ENCODE peak calls at places on chromosomes 16 and 17, in four cellular contexts. Q is CD8-positive, alpha-beta T cell; T is right atrium auricular region; N is H9. E is an unnamed sample. For H3K9me3 and H3K27me3, the result is how much of the 10 kb centered on the place peaks cover.

GRCh38 chr17:12959441-12959840 is 58.4 kb downstream of the ELAC2 start:
- DNase-seq in N (no peak), Q (no peak), T (no peak), E (no peak)

GRCh38 chr16:67562918-67563707 is 787 bp downstream of the CTCF start:
- DNase-seq in Q (peak), N (peak), T (no peak), E (peak)

GRCh38 chr17:38925263-38925995 is at the start of gene LASP1NB:
- DNase-seq in T (peak), Q (peak), N (peak), E (no peak)

GRCh38 chr16:75254359-75254837 is 3.0 kb upstream of the BCAR1 start:
- DNase-seq in T (no peak), Q (no peak), N (peak), E (no peak)

GRCh38 chr16:50099957-50100648 is 34.3 kb downstream of the HEATR3 start:
- DNase-seq in N (no peak), Q (no peak), T (no peak), E (no peak)

GRCh38 chr17:36153887-36154576 is 22.4 kb downstream of the TBC1D3B start:
- DNase-seq in T (no peak), Q (no peak), N (no peak), E (no peak)

GRCh38 chr17:56785997-56786680 is 47.6 kb downstream of the C17orf67 start:
- DNase-seq in T (no peak), Q (no peak), N (no peak), E (no peak)

GRCh38 chr17:58391302-58391984 is 25.9 kb downstream of the RNF43 start:
- DNase-seq in Q (no peak), N (no peak), T (no peak), E (no peak)

GRCh38 chr16:88063201-88063773 is 112.1 kb downstream of the BANP start:
- DNase-seq in T (no peak), Q (no peak), N (no peak), E (no peak)

GRCh38 chr17:68794636-68795503 is 160.3 kb downstream of the ABCA8 start:
- DNase-seq in N (no peak), T (no peak), Q (no peak), E (no peak)

GRCh38 chr17:80761421-80761871 is 216.8 kb downstream of the RPTOR start:
- DNase-seq in Q (peak), N (no peak), T (no peak), E (peak)

GRCh38 chr17:4199818-4200402 is 56.9 kb downstream of the CYB5D2 start:
- DNase-seq in Q (peak), T (no peak), N (peak), E (no peak)

GRCh38 chr17:44159519-44160210 is 10.8 kb upstream of the ASB16 start:
- DNase-seq in N (no peak), Q (no peak), T (no peak), E (no peak)

GRCh38 chr16:6447046-6447445 is 885.6 kb upstream of the RBFOX1 start:
- DNase-seq in N (no peak), Q (no peak), T (no peak), E (no peak)

GRCh38 chr17:8153550-8153956 is 1.3 kb upstream of the PER1 start:
- DNase-seq in N (peak), Q (peak), T (peak), E (no peak)

GRCh38 chr17:30300803-30301202 is 9.1 kb upstream of the BLMH start:
- DNase-seq in T (no peak), Q (no peak), N (no peak), E (no peak)

GRCh38 chr17:76054112-76054476 is 18.2 kb downstream of the SRP68 start:
- DNase-seq in T (no peak), N (no peak), Q (no peak), E (no peak)

GRCh38 chr16:67548265-67549126 is 13.8 kb upstream of the CTCF start:
- DNase-seq in Q (no peak), T (no peak), N (no peak), E (no peak)

GRCh38 chr17:59804910-59805381 is 87.8 kb downstream of the TUBD1 start:
- DNase-seq in Q (no peak), N (no peak), T (no peak), E (no peak)

GRCh38 chr17:75720656-75721462 is at the start of gene ITGB4:
- DNase-seq in T (no peak), N (peak), Q (peak), E (peak)

GRCh38 chr17:79617740-79618382 is 7.0 kb upstream of the RBFOX3 start:
- DNase-seq in N (no peak), T (no peak), Q (no peak), E (no peak)

GRCh38 chr17:15963670-15964110 is 18.8 kb downstream of the ADORA2B start:
- DNase-seq in N (no peak), Q (no peak), T (no peak), E (no peak)

GRCh38 chr17:41769346-41769862 is 17.1 kb downstream of the JUP start:
- DNase-seq in Q (no peak), T (no peak), N (no peak), E (no peak)

GRCh38 chr17:58414596-58414997 is 2.7 kb downstream of the RNF43 start:
- DNase-seq in N (no peak), Q (no peak), T (no peak), E (no peak)

GRCh38 chr16:89090182-89090630 is 3.4 kb upstream of the ACSF3 start:
- DNase-seq in N (no peak), Q (no peak), T (no peak), E (no peak)

GRCh38 chr16:19001788-19002187 is 18.1 kb downstream of the TMC7 start:
- DNase-seq in N (no peak), T (no peak), Q (no peak), E (no peak)

GRCh38 chr16:50974438-50975036 is 176.5 kb downstream of the SALL1 start:
- DNase-seq in Q (no peak), T (no peak), N (no peak), E (no peak)

GRCh38 chr16:82368041-82368440 is 198.0 kb upstream of the MPHOSPH6 start:
- DNase-seq in Q (no peak), T (no peak), N (peak), E (no peak)

GRCh38 chr16:1635070-1635469 is 22.9 kb downstream of the CRAMP1 start:
- DNase-seq in Q (no peak), T (no peak), N (no peak), E (no peak)

GRCh38 chr17:55316499-55316898 is 51.7 kb downstream of the HLF start:
- DNase-seq in Q (no peak), T (no peak), N (no peak), E (no peak)

GRCh38 chr17:7293821-7294613 is 422 bp downstream of the YBX2 start:
- DNase-seq in Q (no peak), T (no peak), N (peak), E (no peak)

DNA sequence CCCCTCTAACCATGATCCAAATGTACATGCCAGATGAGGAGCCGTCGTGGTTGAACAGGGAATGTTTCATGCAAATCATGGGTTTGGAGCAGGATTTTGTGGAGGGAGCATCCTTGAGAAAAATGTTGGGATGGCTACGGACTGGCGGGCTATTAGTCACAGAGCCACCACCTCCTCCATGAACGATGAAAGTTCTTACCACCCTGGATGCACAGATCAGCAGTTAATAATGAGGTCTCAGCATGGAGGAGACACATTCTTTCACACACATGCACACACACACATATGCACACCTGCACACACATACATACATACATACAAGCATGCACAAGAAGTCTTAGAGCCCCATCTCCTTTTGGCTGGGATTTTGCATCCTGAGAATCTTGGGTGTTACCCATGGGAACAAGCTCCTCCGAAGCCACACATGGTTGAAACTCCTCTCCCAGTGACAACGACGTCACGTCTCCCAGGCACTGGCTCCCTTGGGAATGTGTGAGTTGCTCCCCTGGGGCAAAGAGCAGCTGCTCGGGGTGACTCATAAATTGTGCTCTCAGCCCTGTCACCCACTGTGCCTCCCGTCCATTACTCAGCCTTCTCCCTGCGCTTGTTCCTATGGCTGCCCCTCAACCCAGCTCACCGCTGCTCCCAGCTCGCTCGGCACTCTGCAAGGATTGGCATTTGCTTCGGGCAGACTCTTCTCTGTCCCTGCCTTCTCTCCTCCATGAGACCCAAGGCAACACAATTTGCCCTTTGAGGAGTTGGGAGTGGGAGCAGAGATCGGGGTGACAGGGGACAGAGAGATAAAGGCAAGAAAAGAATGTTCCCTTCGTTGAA is 344.6 kb downstream of the SOX9 start:
- DNase-seq in T (no peak), Q (no peak), N (peak), E (no peak)
- H3K27ac ChIP-seq in T (no peak), Q (no peak), N (no peak), E (no peak)

GRCh38 chr16:78737630-78738029 is 638.2 kb downstream of the WWOX start:
- DNase-seq in N (no peak), T (no peak), Q (no peak), E (no peak)
- H3K9me3 ChIP-seq in N (under half), T (under half), Q (under half), E (under half)

GRCh38 chr17:49494399-49494798 is 694 bp upstream of the NGFR start:
- DNase-seq in Q (no peak), N (no peak), T (no peak), E (no peak)
- H3K27me3 ChIP-seq in Q (under half), N (under half), T (under half), E (under half)

DNA sequence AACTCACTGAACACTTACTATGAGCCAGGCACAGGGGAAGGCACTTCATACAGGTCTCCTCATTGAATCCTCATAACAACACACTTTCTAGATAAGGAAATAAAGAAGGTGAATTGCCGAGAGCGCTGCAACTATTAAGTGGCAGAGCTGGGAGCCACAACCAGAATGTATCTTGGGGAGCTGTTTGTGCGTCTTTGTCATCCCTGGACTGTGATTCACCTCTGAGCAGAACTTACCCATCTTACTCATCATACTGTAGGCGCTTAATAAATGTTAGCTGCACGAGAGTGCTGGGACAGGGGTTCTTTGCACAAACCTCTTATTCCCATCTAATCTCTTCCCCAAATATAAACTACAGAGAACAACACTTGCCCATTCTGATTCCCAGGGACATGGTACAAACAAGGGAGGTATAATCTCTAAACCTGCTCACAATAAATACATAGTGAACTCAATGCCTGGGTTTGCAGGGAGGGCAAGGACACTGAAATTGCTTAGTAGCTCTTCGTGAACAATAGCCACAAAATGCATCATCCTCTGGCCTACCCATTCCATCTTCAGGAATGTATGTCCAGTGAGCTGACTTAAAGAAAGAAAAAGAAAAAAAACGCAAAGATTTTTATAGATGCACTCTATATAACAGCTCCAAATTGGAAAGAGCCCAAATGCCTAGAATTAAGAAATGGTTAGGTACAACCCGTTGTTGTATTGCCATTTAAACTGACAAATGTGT is 43.0 kb downstream of the MYO18A start:
- DNase-seq in N (no peak), T (no peak), Q (no peak), E (no peak)
- H3K27ac ChIP-seq in N (no peak), T (peak), Q (no peak), E (peak)

GRCh38 chr16:48591976-48592375 is 18.0 kb downstream of the N4BP1 start:
- DNase-seq in T (no peak), Q (no peak), N (no peak), E (no peak)

GRCh38 chr16:48597563-48598392 is 12.2 kb downstream of the N4BP1 start:
- DNase-seq in N (no peak), T (no peak), Q (no peak), E (no peak)

GRCh38 chr16:48590476-48590875 is 19.5 kb downstream of the N4BP1 start:
- DNase-seq in N (no peak), Q (no peak), T (no peak), E (no peak)

GRCh38 chr16:48596326-48596725 is 13.7 kb downstream of the N4BP1 start:
- DNase-seq in N (no peak), Q (peak), T (no peak), E (no peak)

GRCh38 chr16:48592839-48593429 is 17.0 kb downstream of the N4BP1 start:
- DNase-seq in N (no peak), Q (no peak), T (no peak), E (no peak)
- H3K9me3 ChIP-seq in N (under half), Q (under half), T (under half), E (under half)

DNA sequence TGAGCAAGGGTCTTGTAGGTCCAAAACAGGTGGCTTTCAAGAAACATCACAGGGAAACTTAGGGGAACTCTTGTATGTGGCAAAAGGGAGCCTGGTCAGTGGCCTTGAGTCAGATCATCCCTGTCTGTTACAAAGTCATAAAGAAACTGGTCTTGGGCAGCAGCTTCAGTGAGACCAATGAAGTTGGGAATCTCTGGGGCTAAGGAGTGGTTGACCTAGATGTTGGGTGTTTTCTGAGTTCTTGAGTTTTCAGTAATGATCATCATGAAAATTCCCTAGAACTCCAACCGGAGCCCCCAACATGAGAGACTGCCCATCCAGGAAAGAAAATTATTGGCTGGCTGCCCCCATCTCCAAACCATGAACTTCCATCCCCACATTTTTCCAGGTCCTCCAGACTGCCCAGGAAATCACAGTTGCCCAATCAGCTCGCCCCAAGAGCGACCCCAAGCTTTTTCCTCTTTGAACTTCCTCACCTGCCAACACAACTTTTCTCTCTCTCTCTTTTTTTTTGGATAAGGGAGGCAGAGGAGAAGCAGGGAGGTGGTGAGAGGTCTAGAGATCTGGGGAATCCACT is 3.9 kb downstream of the CCR7 start:
- DNase-seq in T (no peak), Q (no peak), N (no peak), E (no peak)
- H3K27me3 ChIP-seq in T (under half), Q (under half), N (under half), E (under half)

GRCh38 chr17:78302478-78302877 is 57.4 kb downstream of the SOCS3 start:
- DNase-seq in T (no peak), Q (no peak), N (no peak), E (no peak)

GRCh38 chr17:78304549-78305037 is 55.3 kb downstream of the SOCS3 start:
- DNase-seq in T (no peak), Q (no peak), N (no peak), E (no peak)

GRCh38 chr17:78299052-78299451 is 60.8 kb downstream of the SOCS3 start:
- DNase-seq in Q (no peak), T (no peak), N (no peak), E (no peak)

GRCh38 chr17:78301821-78302213 is 58.1 kb downstream of the SOCS3 start:
- DNase-seq in Q (no peak), T (no peak), N (no peak), E (no peak)

DNA sequence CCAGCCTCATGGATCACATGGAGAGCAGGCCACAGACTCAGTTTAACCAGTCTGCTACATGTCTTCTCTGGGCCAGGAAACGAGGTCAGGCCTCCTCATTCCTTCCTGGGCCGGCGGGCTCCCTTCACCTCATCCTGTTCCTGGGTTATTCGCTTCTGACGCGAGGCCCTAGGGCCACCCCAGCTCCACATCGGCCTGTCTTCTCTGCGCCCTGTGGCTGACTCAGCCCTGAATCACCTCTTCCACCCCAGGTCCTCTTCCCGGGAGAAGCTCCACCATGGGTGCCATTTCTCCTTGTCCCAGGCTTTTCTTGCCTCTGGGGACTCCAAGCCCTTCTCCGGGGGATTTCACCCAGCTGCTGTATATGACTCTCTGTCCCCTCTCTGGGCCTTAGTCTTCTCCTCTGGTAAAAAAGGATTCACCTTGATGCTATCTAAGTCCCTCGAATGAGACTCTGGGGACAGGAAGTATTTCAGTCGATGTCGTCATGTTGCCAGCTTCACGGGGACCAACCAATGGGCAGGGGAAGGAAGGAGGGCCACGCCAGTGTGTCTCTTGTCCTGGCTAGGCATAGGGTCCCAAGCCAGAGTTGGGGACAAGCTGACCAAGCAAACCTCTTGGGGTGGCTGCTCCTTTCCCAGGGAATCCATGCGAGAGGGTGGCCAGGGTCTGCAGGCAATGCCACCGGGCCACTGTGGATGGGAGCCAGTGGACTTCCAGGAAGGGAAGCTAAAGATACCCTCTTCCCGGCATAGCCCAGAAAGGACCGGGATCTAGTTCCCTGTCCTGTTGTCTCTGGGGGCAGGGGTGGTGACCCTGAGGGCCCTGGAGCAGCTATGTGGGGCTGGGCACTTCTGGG is 58.7 kb downstream of the SOCS3 start:
- DNase-seq in Q (no peak), T (no peak), N (no peak), E (no peak)
- H3K27ac ChIP-seq in Q (no peak), T (no peak), N (no peak), E (no peak)

DNA sequence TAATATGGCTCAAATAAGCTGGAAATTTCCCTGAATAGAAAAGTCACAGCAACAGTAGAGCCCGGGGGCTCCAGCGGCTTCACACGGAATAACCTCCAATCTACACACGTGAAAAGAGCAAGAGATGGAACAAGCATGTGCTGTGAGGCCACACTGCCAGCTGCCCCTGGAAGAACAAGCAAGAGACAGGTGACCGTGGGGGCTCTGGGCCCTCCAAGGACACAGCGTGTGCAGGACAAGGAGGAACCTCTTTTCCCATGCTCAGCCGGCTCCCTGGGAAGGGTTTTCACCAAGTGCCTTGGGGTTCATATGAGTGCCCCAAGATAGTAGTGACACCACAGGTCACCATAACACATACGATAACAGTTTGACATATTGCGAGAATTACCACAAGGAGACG is 110.2 kb upstream of the ZNF750 start:
- DNase-seq in N (no peak), T (no peak), Q (no peak), E (no peak)
- H3K9me3 ChIP-seq in N (half or more), T (under half), Q (under half), E (under half)

GRCh38 chr17:48549909-48550308 is 5.0 kb upstream of the HOXB2 start:
- DNase-seq in Q (no peak), T (no peak), N (no peak), E (no peak)
- H3K27me3 ChIP-seq in Q (under half), T (under half), N (half or more), E (under half)